ENCODE peak calls at places on chromosomes 7 and 10, in seven cellular contexts. E is K562, K is HepG2, Y is GM12878, C is HCT116, S is H1, J is SK-N-SH. Q is an unnamed sample.

GRCh38 chr7:36192050-36192824 is 39.2 kb downstream of the EEPD1 start:
- DNase-seq in E (no peak), K (no peak), Y (peak; percentile 11), C (no peak), S (no peak), J (no peak), Q (no peak)

GRCh38 chr10:71144824-71145223 is 67.5 kb upstream of the UNC5B start:
- DNase-seq in E (no peak), K (no peak), Y (no peak), C (no peak), S (no peak), J (no peak), Q (no peak)

GRCh38 chr10:88974012-88974411 is 16.6 kb upstream of the FAS start:
- DNase-seq in E (no peak), K (no peak), Y (no peak), C (no peak), S (no peak), J (no peak), Q (no peak)

GRCh38 chr7:74480861-74481417 is 27.2 kb downstream of the GTF2IRD1 start:
- DNase-seq in E (no peak), K (no peak), Y (no peak), C (no peak), S (no peak), J (no peak), Q (no peak)

GRCh38 chr7:17681965-17682364 is 258.3 kb downstream of the SNX13 start:
- DNase-seq in E (no peak), K (no peak), Y (no peak), C (no peak), S (no peak), J (no peak), Q (no peak)

GRCh38 chr7:101169838-101170531 is 4.6 kb upstream of the VGF start:
- DNase-seq in E (peak; percentile 84), K (peak; percentile 31), Y (no peak), C (no peak), S (peak; percentile 98), J (peak; percentile 94), Q (no peak)

GRCh38 chr7:75638607-75639070 is 100.1 kb downstream of the HIP1 start:
- DNase-seq in E (no peak), K (no peak), Y (no peak), C (no peak), S (peak; percentile 67), J (peak; percentile 92), Q (no peak)

GRCh38 chr7:143391462-143392404 is 10.6 kb downstream of the ZYX start:
- DNase-seq in E (no peak), K (no peak), Y (no peak), C (no peak), S (no peak), J (no peak), Q (no peak)

GRCh38 chr10:101834341-101834740 is 9.3 kb downstream of the KCNIP2 start:
- DNase-seq in E (peak; percentile 33), K (no peak), Y (no peak), C (no peak), S (no peak), J (no peak), Q (no peak)

GRCh38 chr7:85177316-85177715 is 9.5 kb downstream of the SEMA3D start:
- DNase-seq in E (no peak), K (no peak), Y (no peak), C (no peak), S (no peak), J (no peak), Q (no peak)

GRCh38 chr7:876972-877311 is 588 bp downstream of the GET4 start:
- DNase-seq in E (no peak), K (no peak), Y (no peak), C (no peak), S (no peak), J (no peak), Q (no peak)

GRCh38 chr10:22911889-22912762 is 15.7 kb upstream of the ARMC3 start:
- DNase-seq in E (peak; percentile 59), K (peak; percentile 56), Y (no peak), C (no peak), S (no peak), J (peak; percentile 53), Q (no peak)

GRCh38 chr7:55065079-55065478 is 46.3 kb downstream of the EGFR start:
- DNase-seq in E (no peak), K (no peak), Y (peak; percentile 31), C (peak; percentile 83), S (no peak), J (no peak), Q (peak; percentile 89)

GRCh38 chr10:61464461-61465215 is 11.5 kb upstream of the TMEM26 start:
- DNase-seq in E (no peak), K (no peak), Y (no peak), C (no peak), S (no peak), J (no peak), Q (no peak)

GRCh38 chr7:25844109-25844915 is 307.7 kb upstream of the NFE2L3 start:
- DNase-seq in E (no peak), K (no peak), Y (no peak), C (no peak), S (no peak), J (no peak), Q (no peak)

GRCh38 chr7:17815318-17815717 is 125.0 kb downstream of the SNX13 start:
- DNase-seq in E (no peak), K (peak; percentile 70), Y (no peak), C (no peak), S (no peak), J (no peak), Q (no peak)

GRCh38 chr7:35781200-35781701 is 19.6 kb upstream of the SEPTIN7 start:
- DNase-seq in E (no peak), K (peak; percentile 80), Y (no peak), C (no peak), S (no peak), J (no peak), Q (no peak)

GRCh38 chr10:124670849-124671248 is 73.3 kb downstream of the FAM53B start:
- DNase-seq in E (no peak), K (no peak), Y (no peak), C (no peak), S (no peak), J (peak; percentile 87), Q (no peak)

GRCh38 chr10:118080817-118081216 is 34.1 kb upstream of the RAB11FIP2 start:
- DNase-seq in E (no peak), K (no peak), Y (no peak), C (no peak), S (no peak), J (no peak), Q (no peak)

GRCh38 chr10:50634479-50634878 is 10.7 kb upstream of the SGMS1 start:
- DNase-seq in E (no peak), K (no peak), Y (no peak), C (no peak), S (no peak), J (no peak), Q (no peak)

GRCh38 chr10:51832652-51833383 is 133.4 kb upstream of the CSTF2T start:
- DNase-seq in E (peak; percentile 2), K (peak; percentile 44), Y (peak; percentile 8), C (peak; percentile 79), S (no peak), J (no peak), Q (no peak)

GRCh38 chr7:44136731-44137130 is 4.4 kb downstream of the MYL7 start:
- DNase-seq in E (no peak), K (no peak), Y (no peak), C (no peak), S (no peak), J (no peak), Q (no peak)

GRCh38 chr10:48254745-48255144 is 19.8 kb downstream of the FRMPD2 start:
- DNase-seq in E (no peak), K (no peak), Y (no peak), C (no peak), S (no peak), J (no peak), Q (no peak)

GRCh38 chr7:16668049-16668858 is 22.3 kb downstream of the BZW2 start:
- DNase-seq in E (peak; percentile 83), K (peak; percentile 10), Y (no peak), C (peak; percentile 91), S (no peak), J (peak; percentile 54), Q (peak; percentile 96)

GRCh38 chr10:43362191-43362839 is 9.1 kb upstream of the FXYD4 start:
- DNase-seq in E (no peak), K (no peak), Y (peak; percentile 75), C (peak; percentile 96), S (peak; percentile 92), J (peak; percentile 98), Q (no peak)

GRCh38 chr7:156640949-156641485 is 443 bp downstream of the RNF32 start:
- DNase-seq in E (peak; percentile 83), K (no peak), Y (no peak), C (peak; percentile 3), S (no peak), J (no peak), Q (no peak)

GRCh38 chr10:15898046-15898445 is 37.7 kb upstream of the MINDY3 start:
- DNase-seq in E (no peak), K (no peak), Y (no peak), C (no peak), S (no peak), J (peak; percentile 12), Q (no peak)

GRCh38 chr7:668139-668871 is 58.2 kb upstream of the DNAAF5 start:
- DNase-seq in E (no peak), K (no peak), Y (no peak), C (no peak), S (no peak), J (no peak), Q (no peak)

GRCh38 chr10:12868229-12868628 is 133.3 kb downstream of the CCDC3 start:
- DNase-seq in E (no peak), K (no peak), Y (no peak), C (no peak), S (no peak), J (no peak), Q (no peak)

GRCh38 chr10:1526427-1527055 is 210.8 kb downstream of the ADARB2 start:
- DNase-seq in E (peak; percentile 12), K (no peak), Y (no peak), C (no peak), S (no peak), J (no peak), Q (no peak)
- H3K4me3 ChIP-seq in E (no peak overlapping the region), K (no peak overlapping the region), Y (no peak overlapping the region), C (no peak overlapping the region), S (no peak overlapping the region), J (no peak overlapping the region), Q (no peak overlapping the region)

GRCh38 chr10:3624367-3624766 is 160.6 kb downstream of the KLF6 start:
- DNase-seq in E (no peak), K (no peak), Y (no peak), C (no peak), S (no peak), J (no peak), Q (no peak)
- TF ChIP-seq SIN3A in E (no peak), K (no peak), Y (no peak), C (no peak), S (no peak), J (no peak), Q (no peak)

DNA sequence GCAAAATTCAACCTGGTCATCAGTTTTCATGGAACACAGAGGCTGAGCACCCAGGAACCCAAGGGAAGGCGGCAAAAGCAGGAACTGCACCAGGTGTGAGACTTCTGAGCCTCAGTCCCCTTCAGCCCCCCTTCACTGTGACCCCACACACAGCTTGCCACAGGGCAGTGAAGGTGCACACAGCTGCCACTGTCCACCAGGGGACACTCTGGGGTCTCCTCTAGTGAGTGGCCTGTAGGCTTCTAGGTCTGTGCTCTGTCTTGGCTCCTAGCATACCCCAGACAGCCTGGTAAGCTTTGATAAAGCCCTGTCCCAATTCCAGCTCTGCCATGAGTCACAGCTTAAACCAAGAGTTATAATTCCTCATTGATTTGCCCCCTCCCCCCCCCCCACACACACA is 12.1 kb downstream of the KCNH2 start:
- DNase-seq in E (peak; percentile 82), K (peak; percentile 30), Y (no peak), C (no peak), S (no peak), J (peak; percentile 78), Q (no peak)
- H3K4me3 ChIP-seq in E (no peak overlapping the region), K (no peak overlapping the region), Y (no peak overlapping the region), C (no peak overlapping the region), S (no peak overlapping the region), J (no peak overlapping the region), Q (no peak overlapping the region)

GRCh38 chr7:115558186-115558585 is 472.4 kb downstream of the TFEC start:
- DNase-seq in E (no peak), K (no peak), Y (no peak), C (no peak), S (no peak), J (no peak), Q (no peak)
- TF ChIP-seq SIN3A in E (no peak), K (no peak), Y (no peak), C (no peak), S (no peak), J (no peak), Q (no peak)

Q was measured in Panc1.